ENCODE peak calls at places on chromosomes 13 and 19, in four cellular contexts. I, Z, J and L are unnamed samples.

GRCh38 chr13:44271031-44271433 is 102.6 kb upstream of the SERP2 start:
- DNase-seq in I (no peak), Z (no peak), J (no peak), L (no peak)

GRCh38 chr13:66513728-66514127 is 716.4 kb downstream of the PCDH9 start:
- DNase-seq in I (no peak), Z (no peak), J (no peak), L (no peak)

GRCh38 chr13:107867701-107868661 is 347.4 kb downstream of the LIG4 start:
- DNase-seq in I (no peak), Z (no peak), J (peak), L (peak)

GRCh38 chr13:49253997-49254396 is 6.3 kb downstream of the CDADC1 start:
- DNase-seq in I (no peak), Z (no peak), J (no peak), L (no peak)

GRCh38 chr19:2033825-2034159 is 17.3 kb downstream of the MKNK2 start:
- DNase-seq in I (no peak), Z (no peak), J (peak), L (no peak)

GRCh38 chr13:92649140-92649813 is 577.3 kb upstream of the GPC6 start:
- DNase-seq in I (no peak), Z (no peak), J (no peak), L (no peak)

GRCh38 chr19:11479470-11480080 is 1.3 kb downstream of the ELAVL3 start:
- DNase-seq in I (no peak), Z (no peak), J (peak), L (peak)

GRCh38 chr19:47230122-47230920 is 678 bp downstream of the BBC3 start:
- DNase-seq in I (no peak), Z (peak), J (peak), L (peak)

GRCh38 chr13:39587939-39588338 is 15.1 kb downstream of the LHFPL6 start:
- DNase-seq in I (no peak), Z (peak), J (no peak), L (no peak)

GRCh38 chr13:50365300-50365682 is 350.0 kb downstream of the KCNRG start:
- DNase-seq in I (no peak), Z (peak), J (no peak), L (no peak)

GRCh38 chr19:14542721-14543328 is 13.4 kb downstream of the TECR start:
- DNase-seq in I (no peak), Z (no peak), J (no peak), L (no peak)

GRCh38 chr19:19514215-19514633 is 1.1 kb downstream of the TSSK6 start:
- DNase-seq in I (no peak), Z (no peak), J (no peak), L (no peak)

GRCh38 chr13:33676700-33677048 is 141.3 kb upstream of the RFC3 start:
- DNase-seq in I (peak), Z (peak), J (peak), L (no peak)

GRCh38 chr19:47573076-47574026 is at the start of gene ZNF541:
- DNase-seq in I (no peak), Z (no peak), J (no peak), L (no peak)

GRCh38 chr13:100566543-100566942 is 22.0 kb downstream of the GGACT start:
- DNase-seq in I (peak), Z (no peak), J (no peak), L (no peak)

GRCh38 chr13:81487151-81487550 is 1146.2 kb upstream of the SPRY2 start:
- DNase-seq in I (no peak), Z (no peak), J (peak), L (no peak)

GRCh38 chr13:98300956-98301641 is 124.0 kb upstream of the RNF113B start:
- DNase-seq in I (no peak), Z (no peak), J (no peak), L (no peak)

GRCh38 chr19:13917888-13918406 is 11.9 kb downstream of the CC2D1A start:
- DNase-seq in I (no peak), Z (no peak), J (no peak), L (no peak)

GRCh38 chr19:1512671-1513491 is at the start of gene ADAMTSL5:
- DNase-seq in I (no peak), Z (no peak), J (peak), L (no peak)

GRCh38 chr19:50383307-50383851 is 768 bp upstream of the POLD1 start:
- DNase-seq in I (no peak), Z (no peak), J (no peak), L (no peak)

GRCh38 chr13:73849292-73849691 is 284.9 kb downstream of the KLF12 start:
- DNase-seq in I (peak), Z (peak), J (no peak), L (no peak)

GRCh38 chr13:99721606-99722384 is 220.5 kb downstream of the TM9SF2 start:
- DNase-seq in I (peak), Z (no peak), J (peak), L (no peak)

GRCh38 chr19:29085630-29086029 is 127.3 kb downstream of the UQCRFS1 start:
- DNase-seq in I (no peak), Z (no peak), J (no peak), L (no peak)

GRCh38 chr13:52399037-52399436 is 6.9 kb downstream of the THSD1 start:
- DNase-seq in I (no peak), Z (no peak), J (no peak), L (no peak)

GRCh38 chr13:89925107-89925506 is 1422.4 kb upstream of the MIR17HG start:
- DNase-seq in I (no peak), Z (no peak), J (peak), L (no peak)

GRCh38 chr13:60654405-60654804 is 257.4 kb downstream of the TDRD3 start:
- DNase-seq in I (no peak), Z (no peak), J (peak), L (no peak)

GRCh38 chr13:85798999-85799646 is at the start of gene SLITRK6:
- DNase-seq in I (no peak), Z (no peak), J (peak), L (no peak)

GRCh38 chr19:36973844-36974195 is 57.7 kb downstream of the ZNF568 start:
- DNase-seq in I (no peak), Z (no peak), J (no peak), L (no peak)

GRCh38 chr19:36972594-36972993 is 56.5 kb downstream of the ZNF568 start:
- DNase-seq in I (no peak), Z (no peak), J (no peak), L (no peak)

DNA sequence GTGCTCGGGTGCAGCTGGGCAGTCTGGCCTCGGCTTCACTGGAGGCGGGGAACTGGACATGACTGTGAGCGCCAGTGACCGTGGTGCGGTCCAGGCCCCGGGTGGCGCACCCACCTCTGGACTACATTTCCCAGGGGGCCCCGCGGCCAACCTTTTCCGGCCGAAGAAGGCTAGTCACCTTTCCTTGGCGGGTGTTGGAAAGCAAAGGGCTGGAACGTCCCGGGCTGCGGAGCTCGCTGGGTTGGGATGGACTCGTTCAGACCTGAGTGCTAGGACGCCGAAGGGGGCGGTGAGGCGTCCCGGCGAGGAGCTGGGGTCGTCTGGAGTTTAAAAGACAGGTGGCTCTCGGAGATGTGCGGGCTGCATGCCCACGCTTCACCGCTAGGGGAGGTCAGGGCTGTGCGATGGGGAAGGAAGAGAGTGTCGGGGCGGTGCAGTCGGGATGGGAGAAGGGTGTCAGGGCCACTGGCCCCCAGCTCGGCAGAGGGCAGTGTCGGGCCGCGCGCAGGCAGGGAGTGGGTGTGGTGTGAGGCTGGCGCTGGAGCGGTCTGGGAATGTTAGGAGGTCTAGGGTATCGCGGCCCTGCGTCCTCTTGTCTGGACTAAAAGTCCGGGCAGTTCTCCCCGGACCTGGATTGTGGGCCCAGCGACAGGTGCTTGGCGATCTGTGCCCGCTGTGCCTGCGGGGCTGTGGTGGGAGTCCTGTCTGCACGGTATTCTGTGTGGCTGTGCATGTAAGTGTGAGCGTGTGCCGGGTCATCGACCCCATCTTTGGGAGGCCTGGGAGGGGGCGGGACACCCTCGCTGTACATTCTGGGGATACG is 57.1 kb downstream of the ZNF568 start:
- DNase-seq in I (peak), Z (no peak), J (no peak), L (no peak)
- TF ChIP-seq CTCF in I (peak), Z (no peak), J (no peak), L (peak)

GRCh38 chr13:113998781-113999617 is 25.1 kb upstream of the C13orf46 start:
- DNase-seq in I (no peak), Z (no peak), J (no peak), L (no peak)
- TF ChIP-seq CTCF in I (no peak), Z (no peak), J (no peak), L (no peak)

GRCh38 chr19:7903244-7904073 is at the start of gene MAP2K7:
- DNase-seq in I (peak), Z (peak), J (peak), L (peak)
- TF ChIP-seq CTCF in I (peak), Z (peak), J (peak), L (peak)

DNA sequence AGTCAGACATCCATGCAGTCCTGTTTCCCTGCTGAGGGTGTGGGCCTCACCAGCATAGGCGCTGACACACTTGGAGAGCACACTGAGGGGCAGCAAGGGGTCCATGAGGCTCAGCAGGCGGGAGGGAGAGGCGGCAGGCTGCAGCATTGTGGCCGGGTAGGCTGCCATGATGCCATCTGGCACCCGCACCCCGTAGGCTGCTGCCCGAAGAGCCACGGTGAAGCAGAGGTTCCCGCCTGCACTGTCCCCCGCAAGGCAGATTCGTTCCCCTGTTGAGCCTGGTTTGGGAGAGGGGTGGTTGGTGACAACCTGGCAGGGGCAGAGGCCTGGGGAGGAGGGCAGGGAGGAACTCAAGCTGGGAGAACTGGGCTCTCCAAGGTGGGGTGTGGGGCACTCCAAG is 16.0 kb upstream of the CNFN start:
- DNase-seq in I (no peak), Z (no peak), J (no peak), L (no peak)
- TF ChIP-seq CTCF in I (no peak), Z (no peak), J (no peak), L (no peak)

GRCh38 chr13:31234729-31235128 is 35.0 kb downstream of the B3GLCT start:
- DNase-seq in I (no peak), Z (peak), J (no peak), L (no peak)
- TF ChIP-seq CTCF in I (peak), Z (peak), J (peak), L (peak)